ENCODE peak calls at places on chromosomes 3 and 15, in six cellular contexts. One of them, this sample, is unnamed.

GRCh38 chr3:194521514-194522260 is 34.9 kb upstream of the ATP13A3 start:
- DNase-seq in left cardiac atrium: no peak
- DNase-seq in psoas muscle: peak
- DNase-seq in RWPE1: peak
- DNase-seq in fibroblast of mammary gland: peak
- DNase-seq in WTC11: no peak
- DNase-seq in this sample: no peak

GRCh38 chr3:69865920-69866679 is 126.8 kb downstream of the MITF start:
- DNase-seq in WTC11: peak
- DNase-seq in psoas muscle: no peak
- DNase-seq in fibroblast of mammary gland: no peak
- DNase-seq in left cardiac atrium: peak
- DNase-seq in RWPE1: no peak
- DNase-seq in this sample: peak

GRCh38 chr15:44102675-44103254 is 92.3 kb downstream of the FRMD5 start:
- DNase-seq in fibroblast of mammary gland: peak
- DNase-seq in psoas muscle: no peak
- DNase-seq in RWPE1: peak
- DNase-seq in left cardiac atrium: no peak
- DNase-seq in WTC11: no peak
- DNase-seq in this sample: peak

GRCh38 chr3:170355738-170356595 is 1.5 kb upstream of the SKIL start:
- DNase-seq in left cardiac atrium: peak
- DNase-seq in WTC11: peak
- DNase-seq in RWPE1: no peak
- DNase-seq in fibroblast of mammary gland: peak
- DNase-seq in psoas muscle: peak
- DNase-seq in this sample: peak

GRCh38 chr3:197027896-197028710 is 1.5 kb downstream of the MELTF start:
- DNase-seq in RWPE1: no peak
- DNase-seq in fibroblast of mammary gland: no peak
- DNase-seq in psoas muscle: no peak
- DNase-seq in WTC11: no peak
- DNase-seq in left cardiac atrium: no peak
- DNase-seq in this sample: no peak

GRCh38 chr3:36730965-36731364 is 33.4 kb downstream of the DCLK3 start:
- DNase-seq in fibroblast of mammary gland: no peak
- DNase-seq in RWPE1: no peak
- DNase-seq in WTC11: no peak
- DNase-seq in psoas muscle: no peak
- DNase-seq in left cardiac atrium: no peak
- DNase-seq in this sample: no peak

GRCh38 chr3:114746502-114746901 is 400.6 kb downstream of the ZBTB20 start:
- DNase-seq in psoas muscle: no peak
- DNase-seq in fibroblast of mammary gland: peak
- DNase-seq in WTC11: no peak
- DNase-seq in RWPE1: no peak
- DNase-seq in left cardiac atrium: no peak
- DNase-seq in this sample: no peak

GRCh38 chr3:36210840-36211655 is 169.3 kb upstream of the STAC start:
- DNase-seq in fibroblast of mammary gland: no peak
- DNase-seq in RWPE1: no peak
- DNase-seq in WTC11: no peak
- DNase-seq in psoas muscle: no peak
- DNase-seq in left cardiac atrium: no peak
- DNase-seq in this sample: no peak

GRCh38 chr3:160400631-160401150 is 1.2 kb downstream of the SMC4 start:
- DNase-seq in left cardiac atrium: peak
- DNase-seq in WTC11: peak
- DNase-seq in fibroblast of mammary gland: no peak
- DNase-seq in RWPE1: no peak
- DNase-seq in psoas muscle: no peak
- DNase-seq in this sample: peak

GRCh38 chr15:22919171-22919570 is 61.0 kb downstream of the CYFIP1 start:
- DNase-seq in WTC11: no peak
- DNase-seq in RWPE1: no peak
- DNase-seq in left cardiac atrium: no peak
- DNase-seq in fibroblast of mammary gland: no peak
- DNase-seq in psoas muscle: no peak
- DNase-seq in this sample: no peak

GRCh38 chr3:13234155-13234505 is 160.9 kb upstream of the IQSEC1 start:
- DNase-seq in left cardiac atrium: no peak
- DNase-seq in psoas muscle: no peak
- DNase-seq in RWPE1: no peak
- DNase-seq in fibroblast of mammary gland: no peak
- DNase-seq in WTC11: no peak
- DNase-seq in this sample: no peak

GRCh38 chr3:16550676-16551341 is 37.3 kb upstream of the RFTN1 start:
- DNase-seq in left cardiac atrium: peak
- DNase-seq in WTC11: peak
- DNase-seq in psoas muscle: peak
- DNase-seq in RWPE1: peak
- DNase-seq in fibroblast of mammary gland: peak
- DNase-seq in this sample: peak

This sample was measured in left kidney.